ENCODE peak calls at places on chromosome 10, in seven cellular contexts. V is H1, K is IMR-90, R is neuronal stem cell, A is mesendoderm, L is mesenchymal stem cell, M is trophoblast cell. Q is an unnamed sample.

GRCh38 chr10:8004469-8005000 is 50.0 kb upstream of the GATA3 start:
- DNase-seq in V (no peak), K (no peak), R (no peak), A (no peak), L (no peak), M (no peak), Q (no peak)

GRCh38 chr10:17059197-17059688 is 70.4 kb downstream of the CUBN start:
- DNase-seq in V (no peak), K (peak), R (no peak), A (no peak), L (peak), M (no peak), Q (no peak)

GRCh38 chr10:98316661-98317060 is 48.7 kb upstream of the LOXL4 start:
- DNase-seq in V (no peak), K (peak), R (no peak), A (no peak), L (peak), M (no peak), Q (no peak)

GRCh38 chr10:77233466-77233865 is 404.1 kb downstream of the KCNMA1 start:
- DNase-seq in V (no peak), K (no peak), R (no peak), A (peak), L (no peak), M (peak), Q (no peak)

GRCh38 chr10:16049050-16049449 is 188.7 kb upstream of the MINDY3 start:
- DNase-seq in V (no peak), K (no peak), R (no peak), A (no peak), L (no peak), M (no peak), Q (no peak)

GRCh38 chr10:80382989-80383388 is 25.4 kb upstream of the PRXL2A start:
- DNase-seq in V (no peak), K (peak), R (no peak), A (peak), L (peak), M (peak), Q (peak)

GRCh38 chr10:62870866-62871265 is 54.7 kb upstream of the EGR2 start:
- DNase-seq in V (no peak), K (no peak), R (no peak), A (no peak), L (no peak), M (no peak), Q (no peak)

GRCh38 chr10:131251146-131251541 is 60.4 kb downstream of the TCERG1L start:
- DNase-seq in V (no peak), K (no peak), R (no peak), A (peak), L (no peak), M (no peak), Q (peak)

GRCh38 chr10:62084434-62084833 is 182.9 kb downstream of the ARID5B start:
- DNase-seq in V (no peak), K (no peak), R (no peak), A (no peak), L (no peak), M (no peak), Q (no peak)

GRCh38 chr10:71984798-71985388 is 20.7 kb downstream of the CHST3 start:
- DNase-seq in V (no peak), K (no peak), R (no peak), A (no peak), L (no peak), M (no peak), Q (no peak)

GRCh38 chr10:11877506-11877905 is 54.4 kb downstream of the PROSER2 start:
- DNase-seq in V (no peak), K (no peak), R (no peak), A (no peak), L (no peak), M (no peak), Q (no peak)

GRCh38 chr10:79242620-79243152 is 104.6 kb upstream of the PPIF start:
- DNase-seq in V (no peak), K (peak), R (peak), A (peak), L (peak), M (peak), Q (peak)

GRCh38 chr10:3096149-3096548 is 28.8 kb downstream of the PFKP start:
- DNase-seq in V (no peak), K (no peak), R (no peak), A (no peak), L (peak), M (no peak), Q (no peak)

GRCh38 chr10:132194726-132195125 is 8.0 kb downstream of the DPYSL4 start:
- DNase-seq in V (no peak), K (no peak), R (no peak), A (no peak), L (no peak), M (no peak), Q (no peak)

GRCh38 chr10:122128357-122128756 is 139.4 kb downstream of the TACC2 start:
- DNase-seq in V (no peak), K (peak), R (no peak), A (no peak), L (peak), M (peak), Q (no peak)

GRCh38 chr10:44323838-44324237 is 61.1 kb downstream of the CXCL12 start:
- DNase-seq in V (no peak), K (no peak), R (no peak), A (no peak), L (no peak), M (no peak), Q (no peak)

GRCh38 chr10:124468624-124469023 is 7.0 kb downstream of the LHPP start:
- DNase-seq in V (no peak), K (no peak), R (no peak), A (no peak), L (no peak), M (no peak), Q (no peak)

GRCh38 chr10:110069502-110069982 is 61.8 kb downstream of the ADD3 start:
- DNase-seq in V (no peak), K (no peak), R (no peak), A (no peak), L (peak), M (no peak), Q (no peak)

GRCh38 chr10:30080161-30080560 is 20.8 kb upstream of the JCAD start:
- DNase-seq in V (no peak), K (peak), R (no peak), A (no peak), L (peak), M (no peak), Q (no peak)

GRCh38 chr10:74598891-74599566 is 227.4 kb upstream of the KAT6B start:
- DNase-seq in V (no peak), K (peak), R (no peak), A (no peak), L (peak), M (no peak), Q (no peak)

GRCh38 chr10:62017141-62017870 is 115.8 kb downstream of the ARID5B start:
- DNase-seq in V (no peak), K (no peak), R (no peak), A (no peak), L (no peak), M (no peak), Q (no peak)

GRCh38 chr10:36725581-36726520 is 399.5 kb upstream of the ANKRD30A start:
- DNase-seq in V (peak), K (peak), R (peak), A (peak), L (peak), M (peak), Q (peak)

GRCh38 chr10:24958701-24959392 is 6.4 kb upstream of the PRTFDC1 start:
- DNase-seq in V (no peak), K (peak), R (no peak), A (no peak), L (peak), M (no peak), Q (no peak)

GRCh38 chr10:45370202-45370955 is 3.6 kb upstream of the ALOX5 start:
- DNase-seq in V (no peak), K (no peak), R (no peak), A (no peak), L (no peak), M (no peak), Q (no peak)

GRCh38 chr10:78298835-78299234 is 265.2 kb downstream of the RPS24 start:
- DNase-seq in V (no peak), K (no peak), R (no peak), A (no peak), L (no peak), M (no peak), Q (no peak)

GRCh38 chr10:74888947-74889661 is 62.7 kb downstream of the KAT6B start:
- DNase-seq in V (no peak), K (no peak), R (no peak), A (peak), L (no peak), M (no peak), Q (no peak)

GRCh38 chr10:93598157-93598556 is 2.9 kb downstream of the RBP4 start:
- DNase-seq in V (no peak), K (no peak), R (no peak), A (no peak), L (peak), M (peak), Q (no peak)

GRCh38 chr10:60718891-60719290 is 59.4 kb upstream of the CDK1 start:
- DNase-seq in V (no peak), K (no peak), R (no peak), A (no peak), L (peak), M (no peak), Q (no peak)

GRCh38 chr10:125208854-125209545 is 48.6 kb upstream of the CTBP2 start:
- DNase-seq in V (no peak), K (no peak), R (no peak), A (no peak), L (no peak), M (peak), Q (no peak)

GRCh38 chr10:110747609-110748464 is 103.7 kb downstream of the RBM20 start:
- DNase-seq in V (no peak), K (no peak), R (no peak), A (no peak), L (peak), M (no peak), Q (no peak)

GRCh38 chr10:71086439-71087080 is 125.8 kb upstream of the UNC5B start:
- DNase-seq in V (no peak), K (no peak), R (no peak), A (no peak), L (no peak), M (no peak), Q (no peak)

GRCh38 chr10:33611423-33611822 is 277.0 kb upstream of the NRP1 start:
- DNase-seq in V (no peak), K (no peak), R (no peak), A (no peak), L (no peak), M (no peak), Q (no peak)
- H4K8ac ChIP-seq in V (no peak), K (no peak), R (no peak), A (no peak), L (no peak), M (no peak), Q (no peak)

GRCh38 chr10:57249615-57250281 is 888.7 kb upstream of the ZWINT start:
- DNase-seq in V (no peak), K (no peak), R (no peak), A (no peak), L (no peak), M (no peak), Q (no peak)

DNA sequence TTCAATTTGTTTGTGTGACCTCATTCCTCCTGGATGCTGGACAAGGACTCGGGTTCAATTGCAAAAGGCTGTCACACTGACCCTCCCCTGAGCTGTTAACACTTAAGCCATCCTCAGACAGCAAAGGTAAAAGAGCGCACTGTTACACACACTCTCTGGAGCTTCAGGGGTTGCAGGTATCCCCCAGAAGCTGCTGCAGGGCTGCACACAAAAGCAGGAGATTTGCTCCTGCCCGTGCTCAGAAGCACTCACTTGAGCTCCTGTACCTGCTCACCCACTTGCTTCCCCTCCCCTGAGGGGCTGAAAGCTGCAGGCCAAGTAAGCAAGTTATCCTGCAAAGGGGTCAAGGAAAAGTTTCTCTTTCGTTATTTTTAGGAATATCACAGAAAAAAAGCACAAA is 886.2 kb upstream of the ZWINT start:
- DNase-seq in V (no peak), K (no peak), R (no peak), A (peak), L (no peak), M (no peak), Q (no peak)
- H3K4me2 ChIP-seq in V (peak), K (no peak), R (no peak), A (no peak), L (no peak), M (no peak), Q (peak)

DNA sequence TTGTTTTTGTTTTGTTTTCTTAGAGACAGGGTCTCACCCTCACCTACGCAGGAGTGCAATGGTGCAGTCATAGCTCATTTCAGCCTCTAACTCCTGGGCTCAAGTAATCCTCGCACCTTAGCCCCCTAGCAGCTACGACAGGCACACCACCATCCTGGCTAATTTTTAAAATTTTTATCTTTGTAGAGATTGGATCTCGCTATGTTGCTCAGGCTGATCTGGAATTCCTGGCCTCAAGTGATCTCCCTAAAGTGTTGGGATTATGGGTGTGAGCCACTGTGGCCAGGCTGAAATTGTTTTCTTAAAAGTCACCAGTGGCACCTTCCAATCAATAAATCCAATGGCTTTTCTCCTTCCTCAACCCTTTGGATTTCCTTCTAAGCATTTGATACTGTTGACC is 20.9 kb upstream of the DDX50 start:
- DNase-seq in V (no peak), K (no peak), R (no peak), A (no peak), L (no peak), M (peak), Q (no peak)
- H4K8ac ChIP-seq in V (no peak), K (no peak), R (no peak), A (no peak), L (no peak), M (no peak), Q (no peak)

GRCh38 chr10:102245932-102246251 is 560 bp downstream of the GBF1 start:
- DNase-seq in V (no peak), K (no peak), R (no peak), A (no peak), L (no peak), M (no peak), Q (no peak)
- H3K4me2 ChIP-seq in V (peak), K (peak), R (peak), A (peak), L (peak), M (peak), Q (peak)

GRCh38 chr10:114429581-114430335 is 25.5 kb upstream of the AFAP1L2 start:
- DNase-seq in V (no peak), K (no peak), R (no peak), A (peak), L (no peak), M (no peak), Q (no peak)
- H4K8ac ChIP-seq in V (no peak), K (no peak), R (no peak), A (no peak), L (no peak), M (no peak), Q (no peak)

GRCh38 chr10:31897506-31897905 is 31.1 kb downstream of the ARHGAP12 start:
- DNase-seq in V (no peak), K (peak), R (no peak), A (no peak), L (no peak), M (no peak), Q (no peak)

GRCh38 chr10:31896972-31897384 is 31.7 kb downstream of the ARHGAP12 start:
- DNase-seq in V (no peak), K (peak), R (no peak), A (peak), L (peak), M (no peak), Q (no peak)
- H3K4me2 ChIP-seq in V (no peak), K (peak), R (no peak), A (no peak), L (no peak), M (no peak), Q (no peak)